ENCODE peak calls at places on chromosomes 6 and 20, in five cellular contexts. One of them, this sample, is unnamed.

GRCh38 chr20:62674370-62674769 is 32.1 kb downstream of the SLCO4A1 start:
- DNase-seq in astrocyte: no peak
- DNase-seq in cardiac muscle cell: no peak
- DNase-seq in heart left ventricle: no peak
- DNase-seq in H1: no peak
- DNase-seq in this sample: no peak

GRCh38 chr6:7650876-7651275 is 60.9 kb downstream of the SNRNP48 start:
- DNase-seq in astrocyte: peak
- DNase-seq in cardiac muscle cell: no peak
- DNase-seq in heart left ventricle: no peak
- DNase-seq in H1: no peak
- DNase-seq in this sample: peak

GRCh38 chr6:35018184-35018523 is 123.0 kb downstream of the TCP11 start:
- DNase-seq in astrocyte: no peak
- DNase-seq in cardiac muscle cell: no peak
- DNase-seq in heart left ventricle: no peak
- DNase-seq in H1: no peak
- DNase-seq in this sample: no peak

GRCh38 chr20:19944772-19945459 is 72.2 kb upstream of the NAA20 start:
- DNase-seq in astrocyte: peak
- DNase-seq in cardiac muscle cell: peak
- DNase-seq in heart left ventricle: no peak
- DNase-seq in H1: no peak
- DNase-seq in this sample: peak

GRCh38 chr6:3650959-3651697 is 100.4 kb downstream of the PXDC1 start:
- DNase-seq in astrocyte: no peak
- DNase-seq in cardiac muscle cell: peak
- DNase-seq in heart left ventricle: no peak
- DNase-seq in H1: no peak
- DNase-seq in this sample: no peak

GRCh38 chr6:143553337-143553736 is 41.8 kb upstream of the FUCA2 start:
- DNase-seq in astrocyte: no peak
- DNase-seq in cardiac muscle cell: no peak
- DNase-seq in heart left ventricle: no peak
- DNase-seq in H1: no peak
- DNase-seq in this sample: no peak

GRCh38 chr6:107079429-107079828 is 35.9 kb downstream of the BEND3 start:
- DNase-seq in astrocyte: no peak
- DNase-seq in cardiac muscle cell: no peak
- DNase-seq in heart left ventricle: no peak
- DNase-seq in H1: no peak
- DNase-seq in this sample: no peak

GRCh38 chr6:109008951-109009760 is 85.5 kb downstream of the SESN1 start:
- DNase-seq in astrocyte: peak
- DNase-seq in cardiac muscle cell: peak
- DNase-seq in heart left ventricle: peak
- DNase-seq in H1: peak
- DNase-seq in this sample: peak

GRCh38 chr20:38136421-38137245 is 28.4 kb downstream of the TGM2 start:
- DNase-seq in astrocyte: no peak
- DNase-seq in cardiac muscle cell: no peak
- DNase-seq in heart left ventricle: no peak
- DNase-seq in H1: no peak
- DNase-seq in this sample: no peak

GRCh38 chr20:10780901-10781300 is 107.1 kb upstream of the JAG1 start:
- DNase-seq in astrocyte: no peak
- DNase-seq in cardiac muscle cell: no peak
- DNase-seq in heart left ventricle: no peak
- DNase-seq in H1: no peak
- DNase-seq in this sample: no peak

GRCh38 chr20:1474325-1474724 is 7.7 kb upstream of the NSFL1C start:
- DNase-seq in astrocyte: no peak
- DNase-seq in cardiac muscle cell: no peak
- DNase-seq in heart left ventricle: no peak
- DNase-seq in H1: no peak
- DNase-seq in this sample: no peak

GRCh38 chr6:129660346-129660676 is 49.7 kb downstream of the ARHGAP18 start:
- DNase-seq in astrocyte: no peak
- DNase-seq in cardiac muscle cell: no peak
- DNase-seq in heart left ventricle: no peak
- DNase-seq in H1: no peak
- DNase-seq in this sample: no peak

GRCh38 chr6:145372671-145373123 is 362.6 kb downstream of the EPM2A start:
- DNase-seq in astrocyte: peak
- DNase-seq in cardiac muscle cell: peak
- DNase-seq in heart left ventricle: no peak
- DNase-seq in H1: no peak
- DNase-seq in this sample: peak

GRCh38 chr6:80769101-80769500 is 662.6 kb downstream of the BCKDHB start:
- DNase-seq in astrocyte: peak
- DNase-seq in cardiac muscle cell: no peak
- DNase-seq in heart left ventricle: no peak
- DNase-seq in H1: no peak
- DNase-seq in this sample: peak

GRCh38 chr6:107601406-107601805 is 111.5 kb downstream of the SOBP start:
- DNase-seq in astrocyte: no peak
- DNase-seq in cardiac muscle cell: no peak
- DNase-seq in heart left ventricle: no peak
- DNase-seq in H1: no peak
- DNase-seq in this sample: no peak

GRCh38 chr6:4017847-4018193 is 61.1 kb downstream of the FAM217A start:
- DNase-seq in astrocyte: peak
- DNase-seq in cardiac muscle cell: peak
- DNase-seq in heart left ventricle: no peak
- DNase-seq in H1: no peak
- DNase-seq in this sample: peak

GRCh38 chr6:107756661-107757060 is 67.5 kb downstream of the SCML4 start:
- DNase-seq in astrocyte: no peak
- DNase-seq in cardiac muscle cell: no peak
- DNase-seq in heart left ventricle: no peak
- DNase-seq in H1: no peak
- DNase-seq in this sample: no peak

GRCh38 chr6:48560408-48560807 is 449.4 kb upstream of the PTCHD4 start:
- DNase-seq in astrocyte: peak
- DNase-seq in cardiac muscle cell: peak
- DNase-seq in heart left ventricle: no peak
- DNase-seq in H1: no peak
- DNase-seq in this sample: no peak

GRCh38 chr6:14361297-14361696 is 243.7 kb downstream of the CD83 start:
- DNase-seq in astrocyte: no peak
- DNase-seq in cardiac muscle cell: no peak
- DNase-seq in heart left ventricle: no peak
- DNase-seq in H1: no peak
- DNase-seq in this sample: no peak

GRCh38 chr6:44498436-44498835 is 110.9 kb downstream of the CDC5L start:
- DNase-seq in astrocyte: no peak
- DNase-seq in cardiac muscle cell: no peak
- DNase-seq in heart left ventricle: no peak
- DNase-seq in H1: peak
- DNase-seq in this sample: no peak

GRCh38 chr6:170087946-170088348 is 202.9 kb downstream of the DLL1 start:
- DNase-seq in astrocyte: no peak
- DNase-seq in cardiac muscle cell: no peak
- DNase-seq in heart left ventricle: peak
- DNase-seq in H1: peak
- DNase-seq in this sample: no peak

GRCh38 chr6:170086639-170087420 is 204.0 kb downstream of the DLL1 start:
- DNase-seq in astrocyte: no peak
- DNase-seq in cardiac muscle cell: no peak
- DNase-seq in heart left ventricle: peak
- DNase-seq in H1: no peak
- DNase-seq in this sample: no peak

GRCh38 chr6:170090561-170090960 is 200.3 kb downstream of the DLL1 start:
- DNase-seq in astrocyte: no peak
- DNase-seq in cardiac muscle cell: no peak
- DNase-seq in heart left ventricle: no peak
- DNase-seq in H1: no peak
- DNase-seq in this sample: no peak

GRCh38 chr6:170089937-170090335 is 200.9 kb downstream of the DLL1 start:
- DNase-seq in astrocyte: no peak
- DNase-seq in cardiac muscle cell: peak
- DNase-seq in heart left ventricle: peak
- DNase-seq in H1: no peak
- DNase-seq in this sample: no peak

DNA sequence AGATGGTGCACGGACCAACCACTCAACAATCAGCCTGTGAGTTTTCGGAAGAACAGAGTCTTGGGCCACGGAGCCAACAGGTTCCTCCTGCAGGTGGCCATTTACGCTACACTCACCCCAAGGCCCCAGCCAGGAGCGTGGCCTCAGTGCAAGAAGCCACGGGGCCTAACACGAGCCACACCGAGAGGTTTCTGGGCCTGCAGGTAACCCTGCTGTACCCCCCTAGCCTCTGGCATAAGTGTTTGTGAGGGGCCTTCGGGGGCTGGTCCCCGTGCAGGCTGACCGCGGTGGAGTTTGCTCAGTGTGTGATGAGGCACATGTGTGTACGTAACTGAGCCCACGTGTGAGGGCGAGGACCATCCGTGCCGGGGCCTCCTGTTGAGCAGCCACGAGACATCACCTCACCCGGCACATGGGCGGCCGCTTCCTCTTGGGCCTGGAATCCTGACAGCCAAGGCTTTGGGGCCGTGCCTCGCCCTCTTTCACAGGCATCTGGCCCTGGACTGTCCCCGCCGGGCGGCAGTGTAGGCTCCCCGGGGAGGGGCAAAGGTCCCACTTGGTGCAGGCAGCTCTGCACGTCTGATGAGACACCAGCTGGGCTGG is 202.4 kb downstream of the DLL1 start:
- DNase-seq in astrocyte: no peak
- DNase-seq in cardiac muscle cell: no peak
- DNase-seq in heart left ventricle: peak
- DNase-seq in H1: no peak
- DNase-seq in this sample: no peak
- H3K4me3 ChIP-seq in astrocyte: no peak
- H3K4me3 ChIP-seq in cardiac muscle cell: no peak
- H3K4me3 ChIP-seq in heart left ventricle: no peak
- H3K4me3 ChIP-seq in H1: no peak
- H3K4me3 ChIP-seq in this sample: no peak

GRCh38 chr6:33205172-33206026 is 944 bp downstream of the HSD17B8 start:
- DNase-seq in astrocyte: peak
- DNase-seq in cardiac muscle cell: no peak
- DNase-seq in heart left ventricle: no peak
- DNase-seq in H1: no peak
- DNase-seq in this sample: peak

GRCh38 chr6:33204415-33205171 is at the start of gene HSD17B8:
- DNase-seq in astrocyte: peak
- DNase-seq in cardiac muscle cell: peak
- DNase-seq in heart left ventricle: peak
- DNase-seq in H1: peak
- DNase-seq in this sample: peak

GRCh38 chr6:33203443-33204164 is 851 bp upstream of the HSD17B8 start:
- DNase-seq in astrocyte: no peak
- DNase-seq in cardiac muscle cell: no peak
- DNase-seq in heart left ventricle: no peak
- DNase-seq in H1: no peak
- DNase-seq in this sample: no peak

GRCh38 chr6:33202799-33203198 is 1.7 kb upstream of the HSD17B8 start:
- DNase-seq in astrocyte: no peak
- DNase-seq in cardiac muscle cell: no peak
- DNase-seq in heart left ventricle: no peak
- DNase-seq in H1: no peak
- DNase-seq in this sample: no peak

GRCh38 chr6:33204165-33204414 is 365 bp upstream of the HSD17B8 start:
- DNase-seq in astrocyte: no peak
- DNase-seq in cardiac muscle cell: no peak
- DNase-seq in heart left ventricle: no peak
- DNase-seq in H1: no peak
- DNase-seq in this sample: no peak
- H3K4me3 ChIP-seq in astrocyte: no peak
- H3K4me3 ChIP-seq in cardiac muscle cell: no peak
- H3K4me3 ChIP-seq in heart left ventricle: peak
- H3K4me3 ChIP-seq in H1: no peak
- H3K4me3 ChIP-seq in this sample: no peak

DNA sequence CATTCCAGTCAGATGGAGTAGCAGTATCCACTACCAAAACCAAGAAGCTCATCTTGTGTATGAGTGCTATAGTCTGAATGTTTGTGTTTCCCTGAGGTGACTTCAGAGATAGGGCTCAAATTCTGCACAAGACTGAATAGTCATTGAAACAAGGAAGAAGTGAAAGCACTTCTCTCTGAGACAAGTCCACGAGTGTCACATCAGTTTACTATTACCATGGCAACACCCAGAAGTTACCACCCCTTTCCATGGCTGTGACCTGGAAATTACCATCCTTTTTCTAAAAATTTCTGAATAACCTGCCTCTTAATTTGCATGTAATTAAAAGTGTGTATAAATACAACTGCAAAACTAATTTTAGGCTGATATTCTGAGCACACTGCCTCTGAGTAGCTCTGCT is 682.1 kb upstream of the ADGRB3 start:
- DNase-seq in astrocyte: no peak
- DNase-seq in cardiac muscle cell: no peak
- DNase-seq in heart left ventricle: no peak
- DNase-seq in H1: no peak
- DNase-seq in this sample: no peak
- H3K4me3 ChIP-seq in astrocyte: no peak
- H3K4me3 ChIP-seq in cardiac muscle cell: no peak
- H3K4me3 ChIP-seq in heart left ventricle: no peak
- H3K4me3 ChIP-seq in H1: no peak
- H3K4me3 ChIP-seq in this sample: no peak

GRCh38 chr6:27138837-27139752 is 108.4 kb upstream of the PRSS16 start:
- DNase-seq in astrocyte: no peak
- DNase-seq in cardiac muscle cell: peak
- DNase-seq in heart left ventricle: peak
- DNase-seq in H1: peak
- DNase-seq in this sample: no peak

GRCh38 chr6:27139753-27140522 is 107.6 kb upstream of the PRSS16 start:
- DNase-seq in astrocyte: no peak
- DNase-seq in cardiac muscle cell: peak
- DNase-seq in heart left ventricle: no peak
- DNase-seq in H1: peak
- DNase-seq in this sample: no peak

GRCh38 chr6:27136978-27137814 is 110.3 kb upstream of the PRSS16 start:
- DNase-seq in astrocyte: no peak
- DNase-seq in cardiac muscle cell: no peak
- DNase-seq in heart left ventricle: no peak
- DNase-seq in H1: no peak
- DNase-seq in this sample: no peak

GRCh38 chr6:27136077-27136644 is 111.3 kb upstream of the PRSS16 start:
- DNase-seq in astrocyte: no peak
- DNase-seq in cardiac muscle cell: no peak
- DNase-seq in heart left ventricle: no peak
- DNase-seq in H1: no peak
- DNase-seq in this sample: no peak

DNA sequence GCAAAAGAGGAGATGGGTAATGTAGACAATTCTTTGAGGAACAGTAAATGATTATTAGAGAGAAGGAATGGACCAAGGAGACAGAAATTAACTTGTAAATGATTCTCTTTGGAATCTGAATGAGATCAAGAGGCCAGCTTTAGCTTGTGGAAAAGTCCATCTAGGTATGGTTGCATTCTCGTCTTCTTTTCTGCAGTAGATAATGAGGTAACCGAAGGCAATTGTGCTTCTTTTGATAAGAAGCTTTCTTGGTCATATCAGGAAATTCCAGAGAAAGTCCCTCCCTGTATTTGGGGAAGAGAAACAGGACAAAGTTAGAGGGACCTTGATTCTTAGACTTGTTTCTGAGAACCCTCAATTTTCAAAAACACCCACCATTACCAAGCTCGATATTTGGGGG is 109.1 kb upstream of the PRSS16 start:
- DNase-seq in astrocyte: no peak
- DNase-seq in cardiac muscle cell: no peak
- DNase-seq in heart left ventricle: no peak
- DNase-seq in H1: no peak
- DNase-seq in this sample: no peak
- H3K4me3 ChIP-seq in astrocyte: no peak
- H3K4me3 ChIP-seq in cardiac muscle cell: no peak
- H3K4me3 ChIP-seq in heart left ventricle: no peak
- H3K4me3 ChIP-seq in H1: no peak
- H3K4me3 ChIP-seq in this sample: no peak